ENCODE peak calls at places on chromosome 6, in five cellular contexts. F is neural progenitor cell; Y is OCI-LY7; R is CD4-positive, CD25-positive, alpha-beta regulatory T cell; C is effector memory CD4-positive, alpha-beta T cell. W is an unnamed sample.

GRCh38 chr6:30689022-30689865 is 1.5 kb downstream of the NRM start:
- DNase-seq in R (no peak), F (no peak), Y (peak; percentile 46), C (no peak), W (no peak)

GRCh38 chr6:90365565-90366219 is 69.0 kb upstream of the BACH2 start:
- DNase-seq in R (no peak), Y (no peak), F (no peak), C (no peak), W (no peak)

GRCh38 chr6:116096979-116097816 is 3.5 kb upstream of the NT5DC1 start:
- DNase-seq in Y (peak; percentile 25), C (no peak), R (no peak), F (no peak), W (no peak)

GRCh38 chr6:37757381-37757780 is 59.7 kb upstream of the MDGA1 start:
- DNase-seq in F (no peak), R (no peak), Y (no peak), C (no peak), W (no peak)

GRCh38 chr6:35052694-35053565 is 88.2 kb downstream of the TCP11 start:
- DNase-seq in R (no peak), Y (no peak), F (peak; percentile 70), C (no peak), W (no peak)

GRCh38 chr6:127403636-127404035 is 55.6 kb downstream of the KIAA0408 start:
- DNase-seq in C (no peak), F (no peak), R (no peak), Y (no peak), W (no peak)

GRCh38 chr6:32954212-32954745 is 1.4 kb upstream of the HLA-DMA start:
- DNase-seq in Y (no peak), C (no peak), F (no peak), R (no peak), W (no peak)

GRCh38 chr6:6221829-6222535 is 98.5 kb downstream of the F13A1 start:
- DNase-seq in F (peak; percentile 63), C (no peak), Y (peak; percentile 59), R (no peak), W (no peak)

DNA sequence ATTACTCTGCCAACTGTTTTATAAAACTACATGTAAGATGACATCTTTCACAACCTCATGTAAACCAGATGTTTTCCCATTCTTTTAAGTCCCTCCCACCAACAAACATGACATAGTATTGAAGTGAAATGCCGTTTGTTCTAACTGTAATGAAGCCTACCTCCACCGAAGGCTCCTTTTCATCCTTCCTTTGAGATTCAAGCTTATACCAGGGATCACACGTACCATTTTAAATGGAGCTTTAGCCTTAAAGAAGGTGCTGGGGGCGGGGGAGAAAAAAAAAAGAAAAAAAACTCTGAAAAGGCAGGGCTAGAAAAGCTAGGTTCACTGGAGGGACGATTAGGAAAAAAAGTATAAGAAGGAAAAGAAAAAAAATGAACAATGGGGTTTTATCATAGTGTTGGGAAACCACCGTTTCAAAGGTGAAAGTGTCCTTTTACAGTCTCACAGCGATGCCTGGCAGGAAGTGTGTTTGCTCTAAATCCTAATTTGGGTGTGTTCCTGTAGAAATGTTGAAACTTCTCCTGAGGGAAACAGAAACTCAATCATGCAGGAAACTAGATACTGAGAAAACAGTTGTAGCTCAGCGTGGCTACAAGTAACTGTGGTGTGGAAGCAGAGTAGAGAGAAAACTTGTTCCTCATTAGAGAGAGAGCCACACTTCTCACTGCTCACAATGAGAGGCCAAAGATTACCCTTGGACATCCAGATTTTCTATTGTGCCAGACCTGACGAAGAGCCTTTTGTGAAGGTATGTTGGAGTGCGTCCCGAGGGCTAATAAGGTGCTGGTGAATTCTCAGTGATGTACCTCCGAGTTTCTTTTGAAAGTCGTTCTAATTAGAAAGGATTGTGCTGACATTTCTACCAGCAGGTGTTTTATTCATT is 37.6 kb upstream of the HINT3 start:
- DNase-seq in Y (no peak), C (peak; percentile 35), R (peak; percentile 15), F (no peak), W (peak; percentile 81)
- H3K27ac ChIP-seq in Y (no peak overlapping the region), C (peak overlapping the region; percentile 42), R (peak overlapping the region; percentile 62), F (no peak overlapping the region), W (peak overlapping the region; percentile 69)

DNA sequence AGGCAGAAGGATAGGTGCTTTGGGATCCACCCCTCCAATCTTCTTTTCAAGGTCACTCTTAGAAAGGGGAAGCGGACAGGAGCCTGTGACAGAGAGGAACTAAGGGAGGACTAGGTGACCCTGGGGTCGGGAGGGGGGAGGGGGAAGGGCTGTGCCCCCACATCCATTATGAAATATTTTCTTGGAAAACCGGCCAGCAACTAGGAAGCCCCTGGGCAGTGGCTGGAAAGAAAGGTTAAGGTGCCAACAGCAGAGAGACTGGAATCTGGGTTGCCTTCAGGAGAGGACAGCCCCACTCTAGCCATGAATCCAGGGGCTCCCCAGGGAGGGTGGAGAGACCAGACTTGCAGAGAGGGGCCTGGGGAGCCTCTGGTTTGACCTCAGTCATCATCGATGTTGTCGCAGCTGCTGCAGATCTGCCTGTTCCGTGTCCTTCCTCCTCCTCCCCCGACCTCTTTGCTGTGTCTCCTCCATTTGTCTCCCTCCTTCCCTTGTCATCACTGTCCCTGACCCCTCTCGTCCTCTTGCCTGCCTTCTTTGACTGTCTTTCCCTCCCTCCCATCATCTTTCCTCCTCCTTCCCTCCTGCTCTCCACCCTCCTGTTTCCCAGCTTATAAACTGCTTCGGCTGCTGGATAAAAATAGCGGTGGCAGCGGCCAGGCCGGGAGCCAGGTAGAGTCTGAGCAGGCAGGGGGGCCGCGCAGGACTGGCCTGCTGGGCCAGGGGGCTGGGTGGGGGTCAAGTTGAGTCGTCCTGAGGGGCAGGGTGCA is 3.2 kb downstream of the SLC29A1 start:
- DNase-seq in Y (no peak), F (no peak), C (no peak), R (no peak), W (no peak)
- H3K27ac ChIP-seq in Y (no peak overlapping the region), F (no peak overlapping the region), C (no peak overlapping the region), R (no peak overlapping the region), W (no peak overlapping the region)

GRCh38 chr6:131999545-132000146 is 48.5 kb upstream of the CCN2 start:
- DNase-seq in F (no peak), Y (peak; percentile 18), R (no peak), C (no peak), W (no peak)
- H3K27ac ChIP-seq in F (no peak overlapping the region), Y (no peak overlapping the region), R (no peak overlapping the region), C (no peak overlapping the region), W (no peak overlapping the region)

GRCh38 chr6:73801652-73802268 is 105.8 kb downstream of the CD109 start:
- DNase-seq in F (no peak), R (no peak), C (no peak), Y (no peak), W (no peak)

GRCh38 chr6:73800997-73801396 is 105.0 kb downstream of the CD109 start:
- DNase-seq in R (no peak), Y (no peak), C (no peak), F (no peak), W (no peak)

GRCh38 chr6:73802366-73802765 is 106.4 kb downstream of the CD109 start:
- DNase-seq in Y (no peak), R (no peak), C (no peak), F (no peak), W (no peak)

GRCh38 chr6:73798592-73798991 is 102.6 kb downstream of the CD109 start:
- DNase-seq in F (no peak), R (no peak), C (no peak), Y (no peak), W (peak; percentile 55)

GRCh38 chr6:73803562-73804221 is 107.7 kb downstream of the CD109 start:
- DNase-seq in Y (peak; percentile 4), F (peak; percentile 79), R (no peak), C (no peak), W (peak; percentile 87)
- H3K27ac ChIP-seq in Y (no peak overlapping the region), F (no peak overlapping the region), R (no peak overlapping the region), C (no peak overlapping the region), W (peak overlapping the region; percentile 24)

GRCh38 chr6:45535933-45536332 is 158.2 kb upstream of the SUPT3H start:
- DNase-seq in R (no peak), C (no peak), F (no peak), Y (no peak), W (peak; percentile 60)
- H3K27ac ChIP-seq in R (no peak overlapping the region), C (no peak overlapping the region), F (no peak overlapping the region), Y (no peak overlapping the region), W (peak overlapping the region; percentile 8)

GRCh38 chr6:28568515-28569108 is 42.9 kb downstream of the GPX5 start:
- DNase-seq in R (no peak), F (no peak), C (no peak), Y (no peak), W (no peak)

GRCh38 chr6:28563420-28564095 is 37.9 kb downstream of the GPX5 start:
- DNase-seq in F (peak; percentile 64), C (no peak), Y (no peak), R (no peak), W (no peak)

GRCh38 chr6:28567506-28567905 is 41.8 kb downstream of the GPX5 start:
- DNase-seq in F (no peak), R (no peak), C (no peak), Y (no peak), W (no peak)

GRCh38 chr6:28566527-28567252 is 41.0 kb downstream of the GPX5 start:
- DNase-seq in C (no peak), F (no peak), R (no peak), Y (no peak), W (no peak)

DNA sequence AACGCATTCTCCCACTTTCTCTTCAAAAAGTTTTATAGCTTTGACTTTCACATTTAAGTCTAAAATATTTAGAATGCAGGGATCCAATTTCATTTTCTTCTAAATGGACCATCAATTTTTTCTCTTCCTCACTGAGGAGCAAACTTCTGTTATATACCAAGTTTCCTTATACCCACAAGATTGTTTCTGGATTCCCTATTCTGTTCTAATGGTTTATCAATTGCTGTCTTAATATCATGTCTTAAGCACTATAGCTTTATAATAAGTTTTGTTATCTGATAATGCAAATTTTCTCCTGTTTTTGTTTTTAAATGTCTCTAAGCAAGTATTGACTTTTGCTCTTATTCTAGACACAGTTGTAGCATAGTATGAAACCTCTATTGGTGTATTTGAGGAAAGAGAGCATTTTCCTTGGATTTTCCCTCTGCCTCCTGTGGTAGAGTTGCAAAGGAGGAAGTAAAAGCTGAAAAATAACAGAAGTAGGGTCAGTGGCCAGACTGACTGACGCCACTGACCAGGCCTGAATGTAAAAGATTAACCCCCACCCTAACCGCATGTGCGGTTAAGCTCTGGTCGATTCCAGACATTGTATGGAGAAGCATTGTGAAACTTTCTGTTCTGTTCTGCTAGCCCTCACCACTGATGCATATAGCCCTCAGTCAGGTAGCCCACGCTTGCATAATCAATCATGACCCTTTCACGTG is 40.3 kb downstream of the GPX5 start:
- DNase-seq in F (no peak), Y (no peak), C (no peak), R (no peak), W (no peak)
- H3K27ac ChIP-seq in F (no peak overlapping the region), Y (no peak overlapping the region), C (no peak overlapping the region), R (no peak overlapping the region), W (no peak overlapping the region)

GRCh38 chr6:130848945-130849344 is 21.7 kb downstream of the SMLR1 start:
- DNase-seq in C (no peak), Y (no peak), R (no peak), F (no peak), W (no peak)
- H3K27ac ChIP-seq in C (no peak overlapping the region), Y (no peak overlapping the region), R (no peak overlapping the region), F (no peak overlapping the region), W (no peak overlapping the region)

GRCh38 chr6:125943528-125944433 is 12.8 kb upstream of the HINT3 start:
- DNase-seq in C (no peak), R (no peak), F (no peak), Y (no peak), W (no peak)
- H3K27ac ChIP-seq in C (no peak overlapping the region), R (no peak overlapping the region), F (no peak overlapping the region), Y (no peak overlapping the region), W (peak overlapping the region; percentile 71)

W was measured in epithelial cell of prostate.